ENCODE peak calls at places on chromosomes 7 and 10, in seven cellular contexts. V is stomach, S is endothelial cell, U is BE2C, D is colonic mucosa, E is pancreas, L is GM13976. K is an unnamed sample.

GRCh38 chr10:45429790-45430189 is 55.8 kb downstream of the ALOX5 start:
- DNase-seq in V (no peak), S (no peak), U (no peak), D (no peak), E (no peak), L (no peak), K (no peak)

GRCh38 chr10:29344073-29344820 is 55.4 kb downstream of the LYZL1 start:
- DNase-seq in V (no peak), S (no peak), U (no peak), D (no peak), E (no peak), L (no peak), K (no peak)

GRCh38 chr7:90708841-90709317 is 112.8 kb downstream of the CDK14 start:
- DNase-seq in V (peak), S (peak), U (no peak), D (peak), E (peak), L (peak), K (no peak)

GRCh38 chr7:16114633-16115032 is 306.7 kb downstream of the CRPPA start:
- DNase-seq in V (no peak), S (no peak), U (peak), D (no peak), E (no peak), L (no peak), K (no peak)

GRCh38 chr7:7639847-7640220 is 718 bp upstream of the UMAD1 start:
- DNase-seq in V (no peak), S (no peak), U (no peak), D (peak), E (no peak), L (peak), K (no peak)

GRCh38 chr10:99279626-99280111 is 44.0 kb upstream of the HPSE2 start:
- DNase-seq in V (no peak), S (no peak), U (no peak), D (no peak), E (peak), L (no peak), K (no peak)

GRCh38 chr7:124100190-124100589 is 67.3 kb upstream of the TMEM229A start:
- DNase-seq in V (no peak), S (no peak), U (no peak), D (no peak), E (no peak), L (no peak), K (no peak)

GRCh38 chr7:32936686-32937085 is 20.6 kb upstream of the FKBP9 start:
- DNase-seq in V (no peak), S (no peak), U (no peak), D (no peak), E (no peak), L (no peak), K (no peak)

GRCh38 chr10:70197235-70197952 is 27.1 kb upstream of the SAR1A start:
- DNase-seq in V (no peak), S (no peak), U (no peak), D (no peak), E (no peak), L (no peak), K (no peak)

GRCh38 chr10:12481956-12482355 is 132.6 kb downstream of the CAMK1D start:
- DNase-seq in V (no peak), S (no peak), U (no peak), D (no peak), E (no peak), L (no peak), K (no peak)

GRCh38 chr10:12487366-12487765 is 138.0 kb downstream of the CAMK1D start:
- DNase-seq in V (no peak), S (no peak), U (no peak), D (no peak), E (no peak), L (no peak), K (no peak)

GRCh38 chr10:12483996-12484944 is 134.9 kb downstream of the CAMK1D start:
- DNase-seq in V (no peak), S (no peak), U (no peak), D (peak), E (no peak), L (no peak), K (no peak)

GRCh38 chr10:12482586-12482985 is 133.2 kb downstream of the CAMK1D start:
- DNase-seq in V (no peak), S (no peak), U (no peak), D (no peak), E (no peak), L (no peak), K (no peak)

GRCh38 chr10:12484945-12485805 is 135.8 kb downstream of the CAMK1D start:
- DNase-seq in V (peak), S (no peak), U (no peak), D (peak), E (peak), L (peak), K (no peak)
- TF ChIP-seq CTCF in V (peak), S (no peak), U (no peak), D (peak), E (no peak), L (peak), K (no peak)

DNA sequence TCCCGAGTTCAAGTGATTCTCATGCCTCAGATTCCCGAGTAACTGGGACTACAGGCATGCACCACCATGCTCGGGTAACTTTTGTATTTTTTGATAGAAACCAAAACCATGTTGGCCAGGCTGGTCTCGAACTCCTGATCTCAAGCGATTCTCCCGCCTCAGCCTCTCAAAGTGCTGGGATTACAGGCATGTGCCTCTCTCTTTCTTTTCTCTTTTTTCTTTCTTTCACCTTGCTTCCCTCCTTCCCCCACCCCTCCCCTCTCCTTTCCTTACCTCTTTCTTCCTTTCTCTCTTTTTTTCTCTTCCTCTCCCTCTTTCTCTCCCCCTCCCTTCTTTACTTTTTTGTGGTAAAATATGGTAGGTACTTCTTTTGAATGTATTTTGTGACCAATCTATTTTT is 62.2 kb downstream of the ANKRD61 start:
- DNase-seq in V (no peak), S (no peak), U (no peak), D (no peak), E (no peak), L (no peak), K (no peak)
- TF ChIP-seq CTCF in V (no peak), S (no peak), U (no peak), D (no peak), E (no peak), L (no peak), K (no peak)

DNA sequence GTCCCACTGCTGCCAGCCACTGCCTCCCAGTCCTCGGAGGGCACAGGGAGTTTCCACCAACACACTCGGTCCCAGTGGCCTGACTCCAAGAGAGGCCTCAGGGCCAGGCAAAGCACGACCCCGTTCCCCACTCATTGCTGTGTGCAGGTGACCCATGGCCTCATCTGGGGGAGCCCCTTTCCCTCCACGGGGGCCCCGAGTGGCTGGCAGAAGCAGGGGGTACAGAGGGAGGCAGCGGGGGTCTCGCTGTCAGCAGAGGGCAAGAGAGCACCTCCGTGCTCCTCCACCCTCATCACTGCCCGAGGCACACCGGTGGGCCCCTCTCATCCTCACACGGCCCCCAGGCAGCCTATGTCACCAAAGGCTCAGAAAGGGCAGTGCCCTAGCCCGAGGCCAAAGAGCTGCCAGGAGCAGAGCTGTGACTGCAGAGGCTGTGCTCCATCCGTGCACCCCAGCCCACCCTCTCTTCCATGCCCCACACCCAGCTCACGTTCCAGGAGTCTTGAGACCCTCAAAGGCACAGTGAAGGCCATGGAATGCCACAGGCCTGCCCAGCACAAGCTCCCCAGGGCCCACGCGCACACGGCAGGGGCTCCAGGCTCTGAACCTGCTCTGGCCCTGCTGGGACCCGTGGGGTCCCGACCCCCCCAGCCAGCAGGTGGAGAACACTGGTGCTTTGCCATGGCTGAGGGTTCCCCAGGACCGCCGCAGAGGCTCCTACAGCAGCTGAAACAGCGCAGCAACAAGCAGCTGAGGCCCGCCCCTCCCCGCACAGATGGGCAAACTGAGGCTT is 25.9 kb downstream of the MICALL2 start:
- DNase-seq in V (no peak), S (no peak), U (no peak), D (no peak), E (peak), L (no peak), K (no peak)
- TF ChIP-seq CTCF in V (no peak), S (no peak), U (no peak), D (no peak), E (no peak), L (no peak), K (no peak)

DNA sequence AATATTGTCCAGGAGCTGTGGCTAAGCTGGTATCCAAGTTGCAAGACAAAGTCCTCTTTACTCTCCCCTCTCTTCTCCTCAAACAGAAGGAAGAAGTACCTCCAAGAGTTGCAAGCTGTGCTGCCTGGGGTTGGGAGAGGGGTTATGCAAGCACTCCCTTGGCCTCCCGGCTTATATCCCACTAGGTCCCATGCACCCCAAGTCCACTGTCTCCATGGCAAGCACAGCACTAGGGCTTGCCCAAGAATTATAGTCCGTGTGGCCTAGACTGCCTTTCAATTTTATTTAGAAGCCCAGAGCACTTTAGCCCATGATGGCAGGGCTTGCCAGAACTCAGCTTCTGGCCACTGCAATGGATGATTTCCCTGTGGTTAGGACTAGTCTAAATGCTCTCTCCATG is 40.4 kb upstream of the TECTB start:
- DNase-seq in V (no peak), S (no peak), U (no peak), D (no peak), E (no peak), L (no peak), K (no peak)
- TF ChIP-seq CTCF in V (no peak), S (no peak), U (no peak), D (no peak), E (no peak), L (no peak), K (no peak)